ENCODE peak calls at places on chromosomes 3 and 15, in five cellular contexts. B is cardiac fibroblast; R is mucosa of descending colon; A is activated CD8-positive, alpha-beta T cell treated with anti-CD3 and anti-CD28 coated beads for 36 hours; P is uterus. T is an unnamed sample.

GRCh38 chr15:28937271-28937670 is 51.5 kb downstream of the APBA2 start:
- DNase-seq in P (no peak), R (no peak), A (no peak), B (no peak), T (no peak)

GRCh38 chr3:55554621-55555020 is 67.5 kb upstream of the WNT5A start:
- DNase-seq in A (no peak), B (no peak), R (no peak), P (no peak), T (no peak)

GRCh38 chr3:142611206-142611605 is 15.0 kb downstream of the PLS1 start:
- DNase-seq in R (no peak), P (no peak), B (no peak), A (no peak), T (no peak)

GRCh38 chr3:120645083-120645800 is 36.8 kb downstream of the HGD start:
- DNase-seq in B (no peak), P (no peak), A (no peak), R (no peak), T (no peak)

GRCh38 chr3:27553868-27554540 is 69.8 kb upstream of the SLC4A7 start:
- DNase-seq in R (no peak), P (no peak), A (no peak), B (peak; percentile 65), T (no peak)

GRCh38 chr3:42868841-42869240 is 6.8 kb downstream of the CYP8B1 start:
- DNase-seq in B (no peak), R (no peak), A (no peak), P (no peak), T (no peak)

GRCh38 chr3:14329842-14330241 is 72.6 kb upstream of the SLC6A6 start:
- DNase-seq in A (no peak), R (no peak), P (no peak), B (no peak), T (no peak)

GRCh38 chr3:33749546-33750215 is 31.6 kb upstream of the CLASP2 start:
- DNase-seq in P (no peak), B (peak; percentile 86), R (no peak), A (no peak), T (no peak)

GRCh38 chr3:18812316-18812715 is 336.0 kb upstream of the KCNH8 start:
- DNase-seq in P (no peak), B (peak; percentile 62), R (no peak), A (no peak), T (no peak)

GRCh38 chr3:40717471-40717870 is 192.7 kb downstream of the ZNF621 start:
- DNase-seq in A (no peak), B (no peak), P (no peak), R (no peak), T (no peak)

GRCh38 chr3:71554649-71555048 is 28.9 kb downstream of the FOXP1 start:
- DNase-seq in P (no peak), A (no peak), R (no peak), B (no peak), T (no peak)

GRCh38 chr15:66115568-66116206 is 137.9 kb downstream of the MEGF11 start:
- DNase-seq in P (no peak), A (peak; percentile 7), B (no peak), R (no peak), T (no peak)

GRCh38 chr3:109480014-109480413 is 142.7 kb upstream of the DPPA4 start:
- DNase-seq in A (no peak), P (no peak), R (no peak), B (no peak), T (no peak)

GRCh38 chr3:65401359-65401810 is 637.3 kb downstream of the MAGI1 start:
- DNase-seq in A (no peak), R (no peak), B (no peak), P (no peak), T (no peak)

GRCh38 chr3:94137377-94137776 is 74.5 kb downstream of the NSUN3 start:
- DNase-seq in P (no peak), B (no peak), A (no peak), R (no peak), T (no peak)

GRCh38 chr3:42711491-42712343 is 9.1 kb upstream of the HHATL start:
- DNase-seq in A (no peak), P (peak; percentile 9), B (no peak), R (no peak), T (peak; percentile 10)

GRCh38 chr3:188202358-188203138 is 48.6 kb downstream of the LPP start:
- DNase-seq in P (no peak), A (peak; percentile 37), R (no peak), B (no peak), T (no peak)

GRCh38 chr3:24003466-24003865 is 58.4 kb downstream of the NR1D2 start:
- DNase-seq in R (no peak), P (no peak), B (no peak), A (no peak), T (no peak)

GRCh38 chr15:52795464-52796227 is 5.5 kb upstream of the ONECUT1 start:
- DNase-seq in R (no peak), A (no peak), B (no peak), P (no peak), T (no peak)

GRCh38 chr3:136350557-136350956 is 100.4 kb downstream of the PCCB start:
- DNase-seq in P (no peak), B (peak; percentile 66), A (no peak), R (no peak), T (no peak)

GRCh38 chr3:127258733-127259132 is 29.1 kb downstream of the PRR20G start:
- DNase-seq in A (no peak), R (no peak), P (no peak), B (no peak), T (no peak)

GRCh38 chr3:185403002-185403401 is 40.1 kb downstream of the MAP3K13 start:
- DNase-seq in R (no peak), A (no peak), P (no peak), B (no peak), T (no peak)

GRCh38 chr15:78035319-78035718 is 42.2 kb downstream of the TBC1D2B start:
- DNase-seq in R (no peak), A (peak; percentile 70), P (peak; percentile 49), B (peak; percentile 47), T (no peak)

GRCh38 chr3:171376125-171376947 is 83.9 kb downstream of the TNIK start:
- DNase-seq in B (peak; percentile 84), A (no peak), R (no peak), P (no peak), T (no peak)

GRCh38 chr3:105614288-105615030 is 247.8 kb downstream of the ALCAM start:
- DNase-seq in B (peak; percentile 20), P (no peak), R (no peak), A (no peak), T (no peak)

DNA sequence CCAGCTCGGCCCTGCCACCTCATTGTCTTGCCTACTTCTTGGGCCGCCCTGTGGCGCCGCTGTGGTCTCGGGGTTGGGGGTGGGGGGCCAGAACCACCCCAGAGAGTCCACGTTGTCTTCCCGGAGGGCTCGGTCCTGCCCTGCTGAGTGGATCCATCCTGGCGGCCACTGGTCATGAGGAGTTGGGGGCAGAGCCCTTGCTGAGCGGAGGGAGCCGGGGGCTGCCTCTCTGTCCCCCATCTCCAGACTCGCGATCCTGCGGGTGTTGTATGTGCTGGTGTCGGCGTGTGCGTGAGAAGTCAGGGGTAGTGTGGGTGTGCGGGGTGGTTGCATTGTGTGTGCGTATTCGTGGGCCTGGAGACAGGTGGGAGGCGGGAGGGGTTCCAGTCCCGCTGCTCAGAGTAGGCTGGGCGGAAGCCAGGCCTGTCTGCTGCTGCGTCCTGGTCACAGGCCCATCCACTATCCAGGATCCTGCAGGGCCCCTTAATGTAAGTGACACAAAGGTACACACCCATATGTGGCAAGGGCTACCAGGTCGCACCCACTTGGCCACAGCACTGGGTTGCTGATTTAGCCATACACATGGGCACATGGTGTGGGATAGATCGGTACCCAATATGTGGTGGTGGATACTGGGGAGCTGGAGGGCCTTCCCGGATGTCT is 30.7 kb downstream of the NBEAL2 start:
- DNase-seq in R (peak; percentile 61), P (peak; percentile 26), A (no peak), B (no peak), T (peak; percentile 17)
- TF ChIP-seq CTCF in R (no peak), P (no peak), A (no peak), B (no peak), T (no peak)

GRCh38 chr3:60431599-60431958 is 819.7 kb downstream of the FHIT start:
- DNase-seq in R (no peak), A (no peak), P (no peak), B (peak; percentile 2), T (no peak)
- TF ChIP-seq CTCF in R (no peak), A (no peak), P (no peak), B (no peak), T (no peak)

GRCh38 chr3:189340680-189341460 is 169.1 kb downstream of the TPRG1 start:
- DNase-seq in R (no peak), B (no peak), A (peak; percentile 41), P (no peak), T (no peak)
- TF ChIP-seq CTCF in R (no peak), B (peak; percentile 34), A (peak; percentile 40), P (no peak), T (no peak)

GRCh38 chr3:88003115-88003755 is 55.6 kb downstream of the CGGBP1 start:
- DNase-seq in A (no peak), B (peak; percentile 81), P (no peak), R (no peak), T (no peak)
- TF ChIP-seq CTCF in A (peak; percentile 85), B (peak; percentile 67), P (peak; percentile 46), R (peak; percentile 25), T (peak; percentile 62)

DNA sequence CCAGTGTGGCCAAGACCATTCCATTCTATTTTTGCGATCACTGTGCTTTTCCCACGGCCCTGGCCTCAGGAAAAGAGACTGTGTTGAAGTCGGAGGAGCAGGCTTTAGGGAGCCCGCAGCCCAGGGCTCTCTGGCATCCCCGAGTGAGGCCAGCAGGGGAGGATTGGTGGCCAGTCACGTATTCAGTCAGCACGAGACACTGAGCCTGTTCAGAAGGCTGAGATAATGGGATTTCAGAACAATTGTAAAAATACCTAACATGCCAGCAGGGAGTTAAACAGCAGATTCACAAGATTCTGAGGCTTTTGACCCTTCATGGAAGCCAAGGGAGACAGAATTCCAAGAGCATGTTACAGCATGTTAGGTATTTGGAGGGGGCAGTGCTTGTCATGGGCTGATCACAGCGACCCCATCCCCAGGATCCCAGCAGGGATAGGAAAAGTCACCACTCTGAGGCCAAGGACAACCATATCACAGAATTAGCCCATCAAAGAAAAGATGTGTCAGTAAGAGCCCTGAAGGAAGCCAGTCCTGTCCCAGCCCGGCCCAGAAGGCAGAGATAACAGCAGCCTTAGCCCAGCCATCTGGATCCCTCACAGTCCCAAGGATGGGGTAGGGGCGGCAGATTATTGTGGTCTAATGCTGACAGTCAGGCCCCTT is 40.6 kb downstream of the AMOTL2 start:
- DNase-seq in A (no peak), P (no peak), R (no peak), B (peak; percentile 82), T (no peak)
- TF ChIP-seq CTCF in A (no peak), P (no peak), R (no peak), B (peak; percentile 57), T (no peak)

DNA sequence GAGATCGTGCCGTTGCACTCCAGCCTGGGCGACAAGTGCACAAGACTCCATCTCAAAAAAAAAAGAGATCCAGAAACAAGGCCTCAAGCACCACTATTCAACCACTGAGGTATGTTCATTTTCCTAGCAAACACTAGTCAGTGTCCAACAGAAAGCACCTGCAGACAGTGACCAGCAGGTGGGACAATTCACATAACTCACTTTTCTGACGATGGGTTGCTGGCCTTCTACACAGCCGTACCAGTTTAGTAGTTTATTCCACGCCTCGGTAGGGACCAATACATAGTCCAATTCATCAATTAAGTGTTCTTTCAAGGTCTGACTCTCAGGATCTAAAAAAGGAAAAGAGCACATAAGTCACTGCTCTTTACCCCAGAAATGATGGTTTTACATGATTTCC is 12.4 kb downstream of the USP4 start:
- DNase-seq in P (no peak), A (peak; percentile 9), B (peak; percentile 25), R (no peak), T (no peak)
- TF ChIP-seq CTCF in P (peak; percentile 6), A (no peak), B (peak; percentile 20), R (no peak), T (no peak)

T was measured in activated B cell treated with CpG ODN at 0.5 μM for 24 hours.